ENCODE peak calls at places on chromosome X, in four cellular contexts. T is GM12865, B is Calu3, A is mammary epithelial cell. U is an unnamed sample.

GRCh38 chrX:105314468-105314867 is 94.0 kb upstream of the TEX13A start:
- DNase-seq in T (no peak), B (no peak), A (peak; percentile 89), U (no peak)

GRCh38 chrX:68594769-68595168 is 52.7 kb upstream of the STARD8 start:
- DNase-seq in T (no peak), B (no peak), A (no peak), U (no peak)

GRCh38 chrX:10085223-10085622 is 71.6 kb upstream of the CLCN4 start:
- DNase-seq in T (peak; percentile 43), B (no peak), A (peak; percentile 6), U (no peak)

GRCh38 chrX:15915959-15916703 is 61.5 kb upstream of the AP1S2 start:
- DNase-seq in T (no peak), B (no peak), A (no peak), U (no peak)

GRCh38 chrX:134013092-134013497 is 27.7 kb upstream of the GPC3 start:
- DNase-seq in T (no peak), B (no peak), A (peak; percentile 50), U (no peak)

GRCh38 chrX:155020591-155020990 is 1.9 kb downstream of the F8 start:
- DNase-seq in T (no peak), B (no peak), A (no peak), U (no peak)

GRCh38 chrX:41589634-41590270 is 99.0 kb upstream of the GPR34 start:
- DNase-seq in T (no peak), B (no peak), A (no peak), U (no peak)

GRCh38 chrX:78886550-78886949 is 58.6 kb upstream of the P2RY10 start:
- DNase-seq in T (peak; percentile 38), B (no peak), A (no peak), U (no peak)

GRCh38 chrX:118346258-118347094 is 570 bp downstream of the WDR44 start:
- DNase-seq in T (peak; percentile 50), B (peak; percentile 56), A (peak; percentile 14), U (no peak)

GRCh38 chrX:30161043-30161442 is 54.3 kb upstream of the MAGEB2 start:
- DNase-seq in T (no peak), B (no peak), A (no peak), U (no peak)

GRCh38 chrX:11664211-11664888 is 1.4 kb downstream of the ARHGAP6 start:
- DNase-seq in T (peak; percentile 53), B (no peak), A (no peak), U (no peak)

GRCh38 chrX:38052096-38052495 is 45.7 kb downstream of the SYTL5 start:
- DNase-seq in T (no peak), B (peak; percentile 1), A (peak; percentile 86), U (peak; percentile 52)

GRCh38 chrX:19792412-19792811 is 95.0 kb downstream of the SH3KBP1 start:
- DNase-seq in T (no peak), B (no peak), A (no peak), U (no peak)

GRCh38 chrX:30864383-30864785 is 24.7 kb downstream of the TAB3 start:
- DNase-seq in T (no peak), B (no peak), A (no peak), U (no peak)

GRCh38 chrX:73266766-73267165 is 52.1 kb upstream of the NAP1L2 start:
- DNase-seq in T (no peak), B (no peak), A (no peak), U (no peak)

GRCh38 chrX:29281078-29281742 is 694.0 kb downstream of the IL1RAPL1 start:
- DNase-seq in T (no peak), B (peak; percentile 0), A (no peak), U (no peak)

GRCh38 chrX:86507337-86507736 is 359.1 kb downstream of the DACH2 start:
- DNase-seq in T (no peak), B (no peak), A (no peak), U (no peak)

GRCh38 chrX:26597981-26598380 is 382.0 kb downstream of the MAGEB5 start:
- DNase-seq in T (no peak), B (no peak), A (peak; percentile 2), U (no peak)

GRCh38 chrX:46204721-46205422 is 340.3 kb downstream of the ZNF674 start:
- DNase-seq in T (peak; percentile 30), B (peak; percentile 15), A (peak; percentile 77), U (no peak)

GRCh38 chrX:85573801-85574200 is 194.3 kb upstream of the POF1B start:
- DNase-seq in T (no peak), B (no peak), A (no peak), U (no peak)

GRCh38 chrX:116756960-116757359 is 294.2 kb upstream of the CT83 start:
- DNase-seq in T (no peak), B (no peak), A (no peak), U (no peak)

GRCh38 chrX:107686026-107686425 is 57.7 kb downstream of the PRPS1 start:
- DNase-seq in T (no peak), B (no peak), A (no peak), U (no peak)

GRCh38 chrX:68692651-68693050 is 45.2 kb downstream of the STARD8 start:
- DNase-seq in T (no peak), B (no peak), A (peak; percentile 33), U (no peak)

GRCh38 chrX:55342533-55343501 is 78.1 kb upstream of the PAGE3 start:
- DNase-seq in T (peak; percentile 43), B (peak; percentile 2), A (peak; percentile 55), U (no peak)

GRCh38 chrX:72694170-72694569 is 19.9 kb downstream of the PHKA1 start:
- DNase-seq in T (no peak), B (no peak), A (no peak), U (no peak)

GRCh38 chrX:116204947-116205346 is 34.4 kb downstream of the AGTR2 start:
- DNase-seq in T (peak; percentile 0), B (peak; percentile 14), A (peak; percentile 11), U (no peak)

GRCh38 chrX:30241724-30242415 is at the start of gene MAGEB4:
- DNase-seq in T (peak; percentile 30), B (no peak), A (no peak), U (no peak)

GRCh38 chrX:81791086-81791485 is 589.2 kb downstream of the SH3BGRL start:
- DNase-seq in T (no peak), B (no peak), A (no peak), U (no peak)

GRCh38 chrX:16639966-16640365 is 10.0 kb upstream of the S100G start:
- DNase-seq in T (no peak), B (no peak), A (no peak), U (no peak)

GRCh38 chrX:31287861-31288260 is 216.0 kb upstream of the FTHL17 start:
- DNase-seq in T (no peak), B (no peak), A (no peak), U (no peak)

GRCh38 chrX:97898798-97899197 is 1015.1 kb downstream of the RPA4 start:
- DNase-seq in T (no peak), B (no peak), A (no peak), U (peak; percentile 18)

GRCh38 chrX:97895751-97896150 is 1012.0 kb downstream of the RPA4 start:
- DNase-seq in T (no peak), B (no peak), A (no peak), U (peak; percentile 2)

DNA sequence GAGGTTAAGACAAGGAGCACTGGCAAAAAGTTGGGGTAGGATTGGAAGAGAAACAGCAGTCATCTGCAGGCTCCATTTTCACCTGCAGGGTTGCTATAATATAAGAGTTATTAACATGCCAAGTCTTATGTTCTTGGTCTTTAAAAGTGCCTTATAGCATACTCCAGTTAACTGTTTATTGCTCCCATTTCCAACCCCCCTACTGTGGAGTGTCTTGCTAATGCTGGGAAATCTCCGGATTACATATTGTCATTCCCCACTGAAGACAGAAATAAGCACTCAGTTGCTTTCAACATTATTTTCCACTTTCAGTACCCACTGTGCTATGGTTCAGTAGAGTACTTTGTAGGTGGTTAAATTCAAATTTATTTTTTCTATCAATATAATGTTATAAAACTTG is 1014.3 kb downstream of the RPA4 start:
- DNase-seq in T (no peak), B (no peak), A (no peak), U (no peak)
- TF ChIP-seq CTCF in T (no peak), B (no peak), A (no peak), U (no peak)

GRCh38 chrX:21702725-21703228 is 44.6 kb upstream of the KLHL34 start:
- DNase-seq in T (no peak), B (no peak), A (no peak), U (no peak)

GRCh38 chrX:21711848-21712197 is 46.1 kb downstream of the SMPX start:
- DNase-seq in T (no peak), B (no peak), A (peak; percentile 8), U (no peak)

GRCh38 chrX:21705215-21705614 is 47.1 kb upstream of the KLHL34 start:
- DNase-seq in T (no peak), B (no peak), A (no peak), U (no peak)

GRCh38 chrX:21711126-21711847 is 46.6 kb downstream of the SMPX start:
- DNase-seq in T (no peak), B (no peak), A (no peak), U (no peak)

GRCh38 chrX:21708116-21708515 is 49.8 kb downstream of the SMPX start:
- DNase-seq in T (peak; percentile 5), B (no peak), A (no peak), U (no peak)
- TF ChIP-seq CTCF in T (peak; percentile 14), B (no peak), A (peak; percentile 17), U (no peak)

GRCh38 chrX:54042609-54043010 is 1.7 kb downstream of the PHF8 start:
- DNase-seq in T (peak; percentile 62), B (peak; percentile 47), A (peak; percentile 36), U (peak; percentile 14)
- TF ChIP-seq CTCF in T (no peak), B (no peak), A (no peak), U (peak; percentile 38)

DNA sequence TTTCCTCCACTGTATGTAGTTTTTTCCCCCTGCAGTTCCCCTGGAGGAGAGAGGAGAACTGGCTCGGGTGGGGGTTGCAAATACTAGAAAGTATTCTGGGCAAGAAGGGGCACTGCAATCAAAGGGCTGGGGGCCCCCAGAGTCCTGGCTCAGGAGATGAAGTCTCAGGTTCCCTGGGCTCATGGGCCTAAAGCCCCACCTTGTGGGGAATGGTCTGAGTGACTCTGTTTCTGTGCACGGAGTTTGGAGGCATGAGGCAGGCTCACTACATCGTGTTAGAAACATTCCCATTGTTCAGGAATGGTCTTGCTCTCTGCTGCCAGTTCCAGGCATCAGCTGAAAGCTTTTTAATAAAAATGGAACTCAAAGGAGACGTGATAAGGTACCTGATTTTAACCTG is 122.5 kb downstream of the TMEM164 start:
- DNase-seq in T (no peak), B (peak; percentile 9), A (no peak), U (no peak)
- TF ChIP-seq CTCF in T (no peak), B (no peak), A (no peak), U (peak; percentile 27)

DNA sequence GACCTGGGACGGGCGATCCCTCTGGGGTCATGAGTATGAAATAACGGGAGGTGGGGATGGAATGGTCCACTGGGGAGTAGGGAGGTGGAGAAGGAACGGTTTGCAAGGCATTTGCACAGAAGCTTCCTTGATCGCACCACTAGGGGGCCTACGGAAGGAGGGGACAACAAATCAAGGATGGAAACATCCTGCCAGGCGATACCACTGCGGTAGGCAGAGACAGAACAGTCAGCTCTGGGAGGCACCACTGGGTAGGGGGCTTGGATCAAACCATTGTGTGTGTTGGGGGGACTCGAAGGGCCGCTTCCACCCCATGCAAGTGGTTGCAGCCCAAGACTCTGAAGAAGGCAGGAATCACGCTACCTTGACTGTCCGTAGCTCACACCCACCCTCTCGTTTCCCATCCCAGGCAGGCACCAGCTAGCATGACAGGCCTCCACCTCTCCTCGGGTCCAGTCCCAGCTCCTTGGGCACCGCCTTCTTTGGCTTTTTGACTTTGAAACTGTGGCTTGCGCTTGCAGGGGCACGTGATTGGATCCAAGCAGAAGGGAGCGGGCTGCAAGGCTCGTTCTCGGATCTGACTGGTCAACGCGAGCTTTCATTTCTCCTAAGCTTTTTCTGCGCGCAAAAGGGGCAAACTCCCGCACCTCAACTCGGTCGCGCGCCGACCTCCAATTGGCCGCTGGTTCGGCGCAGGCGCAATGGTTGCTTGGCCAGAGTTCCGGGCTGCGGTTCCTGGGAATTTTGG is 28.4 kb downstream of the GAGE1 start:
- DNase-seq in T (peak; percentile 4), B (no peak), A (peak; percentile 1), U (no peak)
- TF ChIP-seq CTCF in T (peak; percentile 24), B (no peak), A (no peak), U (no peak)

GRCh38 chrX:71283409-71284143 is at the start of gene NONO:
- DNase-seq in T (peak; percentile 99), B (peak; percentile 90), A (peak; percentile 97), U (peak; percentile 97)
- TF ChIP-seq CTCF in T (no peak), B (no peak), A (no peak), U (no peak)

U was measured in AG09309.